ENCODE peak calls at places on chromosomes 13 and 19, in five cellular contexts. Z is suprapubic skin, Y is spleen, V is fibroblast of lung, P is mesendoderm. E is an unnamed sample.

GRCh38 chr13:48302920-48303330 is 626 bp upstream of the RB1 start:
- DNase-seq in Z (no peak), Y (no peak), V (no peak), P (no peak), E (no peak)

GRCh38 chr19:45469835-45470146 is 2.0 kb downstream of the FOSB start:
- DNase-seq in Z (no peak), Y (no peak), V (no peak), P (no peak), E (peak; percentile 86)

GRCh38 chr13:38620876-38621275 is 66.0 kb upstream of the FREM2 start:
- DNase-seq in Z (no peak), Y (no peak), V (no peak), P (peak; percentile 55), E (no peak)

GRCh38 chr13:36131931-36132297 is 732 bp upstream of the DCLK1 start:
- DNase-seq in Z (peak; percentile 81), Y (no peak), V (peak; percentile 55), P (no peak), E (no peak)

GRCh38 chr13:51977606-51978005 is 33.6 kb downstream of the ATP7B start:
- DNase-seq in Z (no peak), Y (no peak), V (no peak), P (no peak), E (no peak)

GRCh38 chr13:107450426-107450825 is 764.9 kb downstream of the LIG4 start:
- DNase-seq in Z (no peak), Y (no peak), V (peak; percentile 33), P (no peak), E (no peak)

GRCh38 chr19:47518139-47518538 is 3.3 kb upstream of the NAPA start:
- DNase-seq in Z (no peak), Y (no peak), V (peak; percentile 49), P (no peak), E (no peak)

GRCh38 chr13:33278923-33279322 is 6.6 kb downstream of the STARD13 start:
- DNase-seq in Z (no peak), Y (no peak), V (no peak), P (no peak), E (no peak)

GRCh38 chr13:33721719-33722118 is 96.2 kb upstream of the RFC3 start:
- DNase-seq in Z (no peak), Y (no peak), V (peak; percentile 75), P (no peak), E (no peak)

GRCh38 chr13:110119943-110120905 is 186.7 kb downstream of the COL4A1 start:
- DNase-seq in Z (no peak), Y (no peak), V (peak; percentile 71), P (no peak), E (no peak)

GRCh38 chr19:54952591-54953344 is 5.4 kb upstream of the NLRP7 start:
- DNase-seq in Z (no peak), Y (no peak), V (peak; percentile 96), P (peak; percentile 85), E (no peak)

GRCh38 chr19:34364830-34365462 is at the start of gene GPI:
- DNase-seq in Z (no peak), Y (peak; percentile 94), V (peak; percentile 39), P (peak; percentile 45), E (peak; percentile 57)

GRCh38 chr13:100473087-100473486 is 115.5 kb downstream of the GGACT start:
- DNase-seq in Z (no peak), Y (no peak), V (no peak), P (peak; percentile 73), E (no peak)

GRCh38 chr19:35486268-35486708 is 4.0 kb downstream of the KRTDAP start:
- DNase-seq in Z (no peak), Y (no peak), V (no peak), P (peak; percentile 26), E (no peak)

GRCh38 chr19:39448271-39448670 is 2.9 kb downstream of the SUPT5H start:
- DNase-seq in Z (no peak), Y (peak; percentile 81), V (peak; percentile 68), P (no peak), E (no peak)
- H3K4me1 ChIP-seq in Z (peaks cover 42% of the 10 kb centered on the region), Y (peaks cover 56% of the 10 kb centered on the region), V (peaks cover 13% of the 10 kb centered on the region), P (peaks cover 2% of the 10 kb centered on the region), E (peaks cover 49% of the 10 kb centered on the region)

DNA sequence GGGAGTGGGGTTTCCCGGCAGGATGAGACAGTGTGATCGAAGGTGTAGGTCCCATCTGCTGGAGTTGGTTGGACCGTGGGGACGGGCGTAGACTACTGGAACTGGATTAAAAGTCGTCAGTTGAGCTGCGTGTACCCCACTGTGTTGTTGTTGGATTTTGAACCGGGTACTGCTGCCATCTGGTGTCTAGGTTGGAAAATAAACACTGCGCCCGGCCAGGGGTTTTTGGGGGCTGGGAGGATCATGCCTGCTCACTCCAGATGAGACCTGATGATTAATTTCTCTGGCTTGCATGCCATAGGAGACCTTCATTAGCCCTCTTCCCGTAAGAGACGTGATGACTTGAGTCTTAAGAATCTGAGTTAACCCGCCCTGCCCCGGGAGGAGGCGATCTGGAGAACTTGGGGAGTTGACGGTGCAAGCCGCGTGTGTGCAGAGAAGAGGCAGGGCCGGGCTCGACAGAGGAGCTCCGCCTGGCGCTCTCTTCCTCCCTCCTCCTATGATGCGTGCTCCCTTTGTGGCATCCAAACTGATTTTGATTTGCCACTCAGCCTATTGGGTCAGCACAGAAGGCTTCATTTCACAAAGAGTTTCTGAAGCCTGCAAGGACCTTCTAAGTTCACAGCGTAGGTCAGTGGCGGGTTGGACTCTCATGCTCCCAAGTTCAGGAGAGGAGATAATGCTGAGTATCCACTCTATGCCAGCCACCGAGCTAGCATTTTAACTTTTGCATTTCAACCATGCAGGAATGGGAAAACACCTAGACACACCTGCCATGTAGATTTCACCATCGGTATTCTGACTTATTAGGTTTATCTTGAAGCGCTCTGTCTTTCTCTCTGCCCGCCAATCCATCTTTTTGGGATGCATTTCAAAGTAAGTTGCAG is 2.7 kb downstream of the UHRF1 start:
- DNase-seq in Z (no peak), Y (peak; percentile 83), V (peak; percentile 100), P (peak; percentile 86), E (peak; percentile 79)
- H3K4me1 ChIP-seq in Z (peaks cover 59% of the 10 kb centered on the region), Y (peaks cover 46% of the 10 kb centered on the region), V (peaks cover 28% of the 10 kb centered on the region), P (no peaks in the 10 kb centered on the region), E (peaks cover 79% of the 10 kb centered on the region)

GRCh38 chr13:74062933-74063332 is 71.3 kb downstream of the KLF12 start:
- DNase-seq in Z (no peak), Y (peak; percentile 78), V (peak; percentile 86), P (no peak), E (no peak)

GRCh38 chr13:74052402-74052928 is 81.7 kb downstream of the KLF12 start:
- DNase-seq in Z (no peak), Y (no peak), V (no peak), P (peak; percentile 40), E (no peak)

GRCh38 chr13:74061939-74062595 is 72.1 kb downstream of the KLF12 start:
- DNase-seq in Z (no peak), Y (no peak), V (peak; percentile 63), P (no peak), E (peak; percentile 76)

DNA sequence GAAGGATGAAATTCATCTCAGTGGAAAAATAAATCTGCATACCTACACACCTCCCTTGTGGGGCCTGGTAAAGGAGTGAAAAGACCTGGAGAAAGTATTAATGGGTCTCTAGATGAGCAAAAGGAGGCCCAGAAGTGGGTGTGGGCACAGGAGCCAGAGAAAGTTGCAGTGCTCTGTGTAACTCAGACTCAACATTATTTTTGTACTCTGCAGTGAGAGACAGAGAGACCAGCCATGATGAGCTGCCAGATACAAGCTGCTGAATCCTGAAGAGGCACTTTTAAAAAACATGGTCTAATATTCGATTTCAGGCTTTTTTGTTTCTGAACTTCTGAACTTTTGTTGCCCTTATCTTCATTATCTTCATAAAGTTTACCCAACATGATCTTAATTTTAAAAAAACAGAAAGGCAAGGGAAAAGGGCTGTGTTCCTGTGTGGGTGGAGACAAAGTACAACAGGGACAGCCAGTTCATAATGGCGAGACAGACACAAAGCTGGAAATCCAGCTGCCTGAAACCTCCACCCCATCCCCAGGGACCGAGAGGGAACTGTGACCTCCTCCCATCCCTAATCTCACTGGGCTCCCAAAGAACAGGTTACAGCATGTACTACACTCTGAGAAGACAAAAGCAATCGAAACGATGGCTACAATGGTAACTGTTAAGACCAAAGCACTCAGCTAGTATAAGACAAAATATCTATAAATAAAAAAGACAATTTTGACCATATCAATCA is 77.2 kb downstream of the KLF12 start:
- DNase-seq in Z (no peak), Y (no peak), V (no peak), P (no peak), E (no peak)
- H3K4me1 ChIP-seq in Z (peaks cover 17% of the 10 kb centered on the region), Y (peaks cover 17% of the 10 kb centered on the region), V (no peaks in the 10 kb centered on the region), P (no peaks in the 10 kb centered on the region), E (peaks cover 20% of the 10 kb centered on the region)

GRCh38 chr13:41694902-41695301 is 237.6 kb downstream of the RGCC start:
- DNase-seq in Z (no peak), Y (no peak), V (peak; percentile 96), P (no peak), E (no peak)
- H3K4me1 ChIP-seq in Z (peaks cover 6% of the 10 kb centered on the region), Y (no peaks in the 10 kb centered on the region), V (peaks cover 6% of the 10 kb centered on the region), P (peaks cover 7% of the 10 kb centered on the region), E (no peaks in the 10 kb centered on the region)

GRCh38 chr19:10295305-10295846 is 5.6 kb downstream of the ICAM5 start:
- DNase-seq in Z (no peak), Y (peak; percentile 92), V (no peak), P (peak; percentile 40), E (peak; percentile 72)

GRCh38 chr19:10293637-10294367 is 4.0 kb downstream of the ICAM5 start:
- DNase-seq in Z (no peak), Y (no peak), V (no peak), P (no peak), E (no peak)

GRCh38 chr19:10295847-10296591 is 6.3 kb downstream of the ICAM5 start:
- DNase-seq in Z (no peak), Y (no peak), V (no peak), P (peak; percentile 37), E (no peak)

GRCh38 chr19:10292789-10293636 is 3.3 kb downstream of the ICAM5 start:
- DNase-seq in Z (no peak), Y (no peak), V (no peak), P (peak; percentile 44), E (no peak)

GRCh38 chr19:10294368-10294697 is 4.6 kb downstream of the ICAM5 start:
- DNase-seq in Z (no peak), Y (no peak), V (no peak), P (peak; percentile 40), E (no peak)
- H3K4me1 ChIP-seq in Z (peaks cover 60% of the 10 kb centered on the region), Y (peaks cover 53% of the 10 kb centered on the region), V (peaks cover 13% of the 10 kb centered on the region), P (peaks cover 5% of the 10 kb centered on the region), E (peaks cover 68% of the 10 kb centered on the region)

DNA sequence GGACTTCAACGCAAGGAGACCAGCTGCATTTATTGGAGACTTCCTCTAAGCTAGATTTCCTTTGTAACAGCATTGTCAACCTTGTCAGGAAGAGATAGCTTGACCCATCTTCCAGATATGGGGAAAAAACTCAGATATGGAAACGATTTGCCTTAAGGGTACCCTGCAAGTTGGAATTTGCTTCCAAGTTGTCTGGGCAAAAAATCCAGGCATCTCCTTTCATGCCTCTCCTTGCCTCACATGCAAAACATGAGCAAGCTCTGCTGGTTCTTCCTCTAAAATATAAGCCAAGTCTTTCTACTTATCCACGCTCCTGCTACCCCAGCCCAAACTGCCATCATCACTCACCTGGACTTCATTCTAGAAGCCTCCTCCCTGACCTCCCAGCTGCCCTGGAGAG is 6.4 kb upstream of the DNMT1 start:
- DNase-seq in Z (no peak), Y (no peak), V (no peak), P (no peak), E (no peak)
- H3K4me1 ChIP-seq in Z (no peaks in the 10 kb centered on the region), Y (no peaks in the 10 kb centered on the region), V (no peaks in the 10 kb centered on the region), P (no peaks in the 10 kb centered on the region), E (no peaks in the 10 kb centered on the region)

GRCh38 chr19:42279148-42279901 is 10.3 kb downstream of the CIC start:
- DNase-seq in Z (no peak), Y (no peak), V (no peak), P (no peak), E (no peak)
- H3K4me1 ChIP-seq in Z (peaks cover 86% of the 10 kb centered on the region), Y (peaks cover 68% of the 10 kb centered on the region), V (peaks cover 35% of the 10 kb centered on the region), P (peaks cover 13% of the 10 kb centered on the region), E (peaks cover 62% of the 10 kb centered on the region)

E was measured in CD4-positive, CD25-positive, alpha-beta regulatory T cell.